ENCODE peak calls at places on chromosomes 16 and 17, in eight cellular contexts. C is hippocampal formation; G is stimulated activated CD4-positive, alpha-beta T cell treated with anti-CD3 and anti-CD28 coated beads, Interleukin-12 subunit alpha, Interleukin-12 subunit beta, amount 100 ng/mL, for 48 hours; W is GM03348; H is activated naive CD8-positive, alpha-beta T cell treated with anti-CD3 and anti-CD28 coated beads, Interleukin-2, amount 50 U/mL, for 16 hours; Y is HEK293T; R is HFF-Myc; T is stimulated activated naive CD4-positive, alpha-beta T cell. D is an unnamed sample.

GRCh38 chr16:81723098-81723723 is 55.9 kb upstream of the PLCG2 start:
- DNase-seq in C (peak), G (peak), W (peak), H (peak), Y (peak), R (no peak), T (no peak), D (peak)

GRCh38 chr16:85062728-85063336 is 35.2 kb downstream of the KIAA0513 start:
- DNase-seq in C (no peak), G (no peak), W (no peak), H (no peak), Y (no peak), R (no peak), T (no peak), D (no peak)

GRCh38 chr17:4090898-4091297 is 51.9 kb downstream of the ZZEF1 start:
- DNase-seq in C (no peak), G (no peak), W (no peak), H (no peak), Y (no peak), R (no peak), T (no peak), D (peak)

GRCh38 chr17:81350320-81350686 is 45.0 kb upstream of the BAHCC1 start:
- DNase-seq in C (no peak), G (no peak), W (no peak), H (no peak), Y (no peak), R (no peak), T (no peak), D (no peak)

GRCh38 chr17:47305302-47305923 is 18.3 kb upstream of the EFCAB13 start:
- DNase-seq in C (no peak), G (no peak), W (peak), H (no peak), Y (no peak), R (peak), T (no peak), D (peak)

GRCh38 chr17:43418441-43419374 is 19.9 kb downstream of the ARL4D start:
- DNase-seq in C (no peak), G (no peak), W (peak), H (no peak), Y (peak), R (peak), T (no peak), D (peak)

GRCh38 chr17:37177234-37177633 is 198.6 kb upstream of the C17orf78 start:
- DNase-seq in C (peak), G (no peak), W (no peak), H (no peak), Y (no peak), R (no peak), T (no peak), D (no peak)

GRCh38 chr16:11627822-11628457 is 40.3 kb upstream of the SNN start:
- DNase-seq in C (no peak), G (no peak), W (no peak), H (no peak), Y (no peak), R (no peak), T (no peak), D (peak)

GRCh38 chr16:58661199-58661830 is 23.3 kb downstream of the SLC38A7 start:
- DNase-seq in C (no peak), G (no peak), W (peak), H (no peak), Y (peak), R (peak), T (no peak), D (peak)

GRCh38 chr17:7477392-7478275 is 1.8 kb downstream of the ZBTB4 start:
- DNase-seq in C (peak), G (no peak), W (peak), H (no peak), Y (no peak), R (no peak), T (peak), D (peak)

GRCh38 chr17:38742431-38743308 is 5.5 kb downstream of the PCGF2 start:
- DNase-seq in C (no peak), G (no peak), W (peak), H (no peak), Y (no peak), R (peak), T (no peak), D (peak)

GRCh38 chr17:42387663-42388380 is 420 bp downstream of the STAT3 start:
- DNase-seq in C (no peak), G (no peak), W (peak), H (no peak), Y (peak), R (no peak), T (peak), D (peak)

GRCh38 chr17:44376124-44376523 is 12.5 kb upstream of the FAM171A2 start:
- DNase-seq in C (no peak), G (no peak), W (peak), H (no peak), Y (peak), R (no peak), T (no peak), D (peak)

GRCh38 chr16:78045865-78046581 is 23.7 kb downstream of the CLEC3A start:
- DNase-seq in C (peak), G (peak), W (peak), H (no peak), Y (peak), R (peak), T (no peak), D (peak)

GRCh38 chr17:40314557-40314953 is 5.6 kb downstream of the RARA start:
- DNase-seq in C (no peak), G (peak), W (peak), H (peak), Y (no peak), R (peak), T (no peak), D (peak)

GRCh38 chr16:27110524-27110896 is 43.8 kb downstream of the C16orf82 start:
- DNase-seq in C (no peak), G (no peak), W (no peak), H (no peak), Y (no peak), R (no peak), T (no peak), D (peak)

D was measured in osteoblast.